ENCODE peak calls at places on chromosomes 16 and 17, in seven cellular contexts. S is ovary, E is tibial nerve, Z is stomach, U is A549, M is upper lobe of left lung, Q is esophagus muscularis mucosa. F is an unnamed sample. For H3K4me1, the result is how much of the 10 kb centered on the place peaks cover.

GRCh38 chr16:64428463-64428862 is 693.4 kb downstream of the CDH11 start:
- DNase-seq in U (no peak), Z (no peak), M (no peak), Q (no peak), S (no peak), E (no peak), F (no peak)

GRCh38 chr16:66619036-66619435 is 14.5 kb downstream of the CMTM3 start:
- DNase-seq in E (no peak), Z (no peak), M (no peak), U (no peak), Q (no peak), S (no peak), F (no peak)

GRCh38 chr16:53664724-53665345 is 38.8 kb downstream of the RPGRIP1L start:
- DNase-seq in E (no peak), M (no peak), Z (no peak), S (no peak), U (no peak), Q (no peak), F (no peak)

GRCh38 chr17:16480995-16481394 is 11.0 kb downstream of the LRRC75A start:
- DNase-seq in M (no peak), U (no peak), E (no peak), Q (no peak), Z (peak), S (no peak), F (no peak)

GRCh38 chr16:31200821-31201510 is 1.6 kb downstream of the PYCARD start:
- DNase-seq in Q (no peak), E (no peak), M (no peak), U (no peak), S (no peak), Z (no peak), F (no peak)

GRCh38 chr16:21608647-21609328 is 9.4 kb downstream of the METTL9 start:
- DNase-seq in Q (no peak), E (no peak), U (no peak), S (no peak), M (no peak), Z (no peak), F (no peak)

GRCh38 chr16:70294385-70295029 is 4.5 kb upstream of the DDX19B start:
- DNase-seq in U (no peak), E (no peak), Z (no peak), M (peak), Q (no peak), S (no peak), F (no peak)

GRCh38 chr17:65674246-65675045 is 113.0 kb upstream of the AXIN2 start:
- DNase-seq in S (no peak), Z (no peak), Q (no peak), M (no peak), U (no peak), E (no peak), F (no peak)

GRCh38 chr17:49016775-49017463 is 19.7 kb downstream of the IGF2BP1 start:
- DNase-seq in U (peak), M (peak), Q (no peak), S (no peak), E (no peak), Z (peak), F (peak)

GRCh38 chr17:4560837-4561241 is 462 bp upstream of the GGT6 start:
- DNase-seq in S (no peak), Q (no peak), E (no peak), M (no peak), U (no peak), Z (no peak), F (peak)

GRCh38 chr17:44607836-44608690 is 48.2 kb upstream of the MEIOC start:
- DNase-seq in S (no peak), U (no peak), Q (no peak), M (peak), Z (no peak), E (peak), F (no peak)

GRCh38 chr17:42188749-42189650 is 3.7 kb upstream of the HCRT start:
- DNase-seq in U (no peak), S (no peak), M (no peak), E (no peak), Z (no peak), Q (no peak), F (no peak)

GRCh38 chr16:50366126-50366525 is 2.7 kb downstream of the BRD7 start:
- DNase-seq in S (no peak), M (no peak), Q (no peak), E (no peak), Z (no peak), U (no peak), F (no peak)

GRCh38 chr16:48811478-48811877 is 201.5 kb upstream of the N4BP1 start:
- DNase-seq in M (no peak), U (no peak), S (no peak), Q (peak), Z (no peak), E (no peak), F (no peak)

GRCh38 chr17:40303706-40304450 is 5.1 kb upstream of the RARA start:
- DNase-seq in E (no peak), M (no peak), U (no peak), S (no peak), Q (no peak), Z (no peak), F (peak)

GRCh38 chr17:47423406-47424295 is 99.9 kb downstream of the EFCAB13 start:
- DNase-seq in U (peak), Q (no peak), S (no peak), E (no peak), M (peak), Z (peak), F (peak)

GRCh38 chr17:49932131-49932723 is 36.8 kb upstream of the DLX4 start:
- DNase-seq in U (no peak), E (no peak), Z (no peak), Q (no peak), S (no peak), M (peak), F (no peak)

GRCh38 chr17:27613425-27613824 is 17.6 kb upstream of the LGALS9 start:
- DNase-seq in S (no peak), M (no peak), E (no peak), Z (no peak), U (no peak), Q (no peak), F (no peak)

DNA sequence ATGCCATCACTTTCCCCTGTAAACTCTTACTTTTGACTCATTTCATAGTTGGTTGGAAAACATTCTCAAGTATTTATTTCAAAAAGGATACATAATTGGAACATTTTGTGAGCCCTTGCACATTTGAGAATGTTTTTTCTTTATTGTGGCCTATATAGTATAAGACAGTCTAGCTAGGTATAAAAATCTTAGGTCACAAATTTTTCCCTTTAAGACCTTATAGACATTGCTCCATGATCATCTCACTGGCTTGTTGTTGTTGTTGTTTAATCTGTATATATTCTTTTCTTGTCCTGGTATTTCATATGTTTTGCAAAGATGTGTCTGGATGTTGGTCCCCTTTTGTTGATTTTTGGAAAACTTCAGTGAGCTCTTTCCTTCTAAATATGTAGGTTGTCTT is 194.2 kb downstream of the NTN1 start:
- DNase-seq in E (no peak), Q (no peak), M (no peak), U (no peak), Z (no peak), S (no peak), F (no peak)
- H3K4me3 ChIP-seq in E (no peak), Q (no peak), M (no peak), U (no peak), Z (no peak), S (no peak), F (no peak)

GRCh38 chr16:85353839-85354622 is 241.8 kb upstream of the CIBAR2 start:
- DNase-seq in U (no peak), S (no peak), M (no peak), Z (peak), E (no peak), Q (no peak), F (peak)

GRCh38 chr16:85352221-85352620 is 239.9 kb upstream of the CIBAR2 start:
- DNase-seq in U (no peak), M (no peak), Q (no peak), S (no peak), E (no peak), Z (no peak), F (no peak)

GRCh38 chr16:85354623-85355514 is 242.6 kb upstream of the CIBAR2 start:
- DNase-seq in S (no peak), Z (no peak), Q (no peak), M (no peak), U (no peak), E (no peak), F (no peak)

GRCh38 chr16:85350973-85351372 is 238.7 kb upstream of the CIBAR2 start:
- DNase-seq in U (peak), M (no peak), Q (no peak), E (peak), S (peak), Z (peak), F (peak)

GRCh38 chr16:85353013-85353412 is 240.7 kb upstream of the CIBAR2 start:
- DNase-seq in S (no peak), Z (no peak), Q (no peak), M (no peak), U (no peak), E (no peak), F (no peak)
- H3K4me1 ChIP-seq in S (under half), Z (half or more), Q (under half), M (under half), U (under half), E (under half), F (under half)

DNA sequence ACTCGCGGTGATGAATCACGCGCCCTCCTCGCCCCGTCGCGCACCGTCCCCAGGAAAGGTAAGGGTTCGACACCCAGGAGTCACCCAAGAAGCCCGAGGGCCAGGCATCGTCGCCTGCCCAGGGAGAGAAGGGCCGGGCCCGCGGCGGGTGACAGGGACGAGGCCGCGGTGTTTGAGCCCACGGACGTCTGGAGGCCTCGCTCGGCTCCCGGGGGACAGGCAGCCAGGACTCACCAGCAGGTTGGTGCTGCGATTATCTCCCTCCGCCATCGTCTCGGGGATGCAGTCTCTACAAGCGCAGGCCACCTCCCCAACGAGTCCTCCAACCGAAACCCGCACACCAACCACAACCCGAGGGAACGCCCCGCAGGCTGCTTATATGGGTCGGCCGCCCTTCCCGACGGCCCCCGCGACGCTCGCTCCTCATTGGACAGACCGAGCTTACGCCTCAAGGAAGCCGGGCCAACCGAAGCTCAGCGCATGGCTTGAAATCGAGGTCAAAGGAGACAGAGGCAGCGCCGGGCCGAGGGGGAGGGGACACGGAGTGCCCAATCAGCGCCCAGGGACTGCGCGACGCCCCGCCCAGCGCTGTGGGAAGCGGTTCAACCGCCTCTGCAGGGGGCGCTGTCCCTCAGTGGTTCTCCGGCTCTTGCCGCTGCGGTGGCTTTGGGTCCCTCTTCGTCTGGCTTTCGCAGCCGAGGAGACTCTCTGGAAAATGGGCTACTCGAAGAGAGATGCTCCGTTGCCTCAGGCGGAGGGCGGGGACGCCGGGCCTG is at the start of gene ARL6IP1:
- DNase-seq in Z (peak), Q (peak), U (peak), M (peak), S (peak), E (peak), F (peak)
- TF ChIP-seq EP300 in Z (peak), Q (no peak), U (no peak), M (peak), S (no peak), E (peak), F (no peak)

GRCh38 chr16:73060216-73060615 is 12.3 kb upstream of the ZFHX3 start:
- DNase-seq in Z (no peak), M (no peak), S (no peak), Q (no peak), U (no peak), E (no peak), F (no peak)
- H3K4me3 ChIP-seq in Z (no peak), M (peak), S (no peak), Q (peak), U (peak), E (peak), F (no peak)

F was measured in transverse colon.